ENCODE peak calls at places on chromosome 14, in five cellular contexts. I is activated naive CD4-positive, alpha-beta T cell treated with anti-CD3 and anti-CD28 coated beads, Interleukin-2, amount 10 ng/mL, durations not matched to agents 7 days and 5 days; T is substantia nigra; V is astrocyte of the spinal cord; W is A172. U is an unnamed sample.

GRCh38 chr14:92161521-92161920 is 39.8 kb downstream of the CPSF2 start:
- DNase-seq in V (no peak), W (no peak), I (no peak), T (no peak), U (no peak)

GRCh38 chr14:29926701-29927595 is 699 bp downstream of the PRKD1 start:
- DNase-seq in V (peak), W (no peak), T (peak), I (no peak), U (no peak)

GRCh38 chr14:26709019-26709418 is 111.2 kb upstream of the NOVA1 start:
- DNase-seq in T (no peak), V (peak), I (no peak), W (peak), U (no peak)

GRCh38 chr14:67680121-67680602 is 5.7 kb upstream of the VTI1B start:
- DNase-seq in W (peak), T (no peak), V (peak), I (no peak), U (no peak)

GRCh38 chr14:93970967-93971634 is 5.3 kb downstream of the ASB2 start:
- DNase-seq in W (no peak), V (no peak), I (peak), T (no peak), U (no peak)

GRCh38 chr14:30656190-30656632 is 34.1 kb downstream of the SCFD1 start:
- DNase-seq in W (peak), V (peak), I (peak), T (no peak), U (peak)

GRCh38 chr14:75279153-75279738 is 618 bp downstream of the FOS start:
- DNase-seq in I (peak), T (peak), V (peak), W (no peak), U (no peak)

GRCh38 chr14:96751505-96751904 is 45.7 kb upstream of the VRK1 start:
- DNase-seq in V (no peak), T (no peak), I (no peak), W (no peak), U (no peak)

GRCh38 chr14:24310387-24310665 is 386 bp downstream of the LTB4R2 start:
- DNase-seq in I (no peak), T (no peak), V (no peak), W (no peak), U (no peak)

GRCh38 chr14:102805454-102805891 is 28.2 kb downstream of the TRAF3 start:
- DNase-seq in W (peak), T (no peak), V (peak), I (peak), U (no peak)

GRCh38 chr14:28102814-28103213 is 663.8 kb upstream of the FOXG1 start:
- DNase-seq in I (no peak), W (no peak), T (no peak), V (peak), U (no peak)

GRCh38 chr14:101125313-101125712 is 221.8 kb upstream of the RTL1 start:
- DNase-seq in W (no peak), T (no peak), V (no peak), I (no peak), U (no peak)

GRCh38 chr14:45698462-45699134 is 445.6 kb upstream of the MIS18BP1 start:
- DNase-seq in I (no peak), W (no peak), V (no peak), T (no peak), U (no peak)

GRCh38 chr14:75232597-75232996 is 46.0 kb upstream of the FOS start:
- DNase-seq in V (no peak), W (no peak), T (no peak), I (peak), U (peak)

GRCh38 chr14:51574009-51574408 is 77.7 kb upstream of the FRMD6 start:
- DNase-seq in V (no peak), W (no peak), I (no peak), T (no peak), U (no peak)

GRCh38 chr14:57199911-57200310 is 68.8 kb downstream of the EXOC5 start:
- DNase-seq in W (peak), T (no peak), I (no peak), V (peak), U (no peak)

GRCh38 chr14:72169521-72169920 is 237.3 kb downstream of the RGS6 start:
- DNase-seq in V (no peak), T (no peak), W (peak), I (no peak), U (no peak)

GRCh38 chr14:64407329-64407728 is 19.2 kb downstream of the MTHFD1 start:
- DNase-seq in T (no peak), I (no peak), V (no peak), W (no peak), U (no peak)

GRCh38 chr14:63045234-63045611 is at the start of gene KCNH5:
- DNase-seq in W (no peak), I (peak), V (peak), T (no peak), U (no peak)

GRCh38 chr14:77181124-77181602 is 435 bp upstream of the TMEM63C start:
- DNase-seq in T (no peak), V (no peak), I (no peak), W (no peak), U (no peak)

GRCh38 chr14:96053600-96054381 is 14.6 kb downstream of the C14orf132 start:
- DNase-seq in T (no peak), W (peak), V (peak), I (no peak), U (no peak)

GRCh38 chr14:87992349-87992719 is 648 bp downstream of the GALC start:
- DNase-seq in V (no peak), T (no peak), W (no peak), I (no peak), U (no peak)

U was measured in DND-41.